ENCODE peak calls at places on chromosomes 4 and X, in five cellular contexts. One of them, this sample, is unnamed. For H3K9me3, the result is how much of the 10 kb centered on the place peaks cover.

GRCh38 chrX:55450259-55450658 is 1.7 kb upstream of the MAGEH1 start:
- DNase-seq in aorta: no peak
- DNase-seq in tibial artery: no peak
- DNase-seq in left ventricle myocardium inferior: no peak
- DNase-seq in Karpas-422: no peak
- DNase-seq in this sample: no peak

GRCh38 chr4:46211406-46211805 is 87.6 kb upstream of the GABRG1 start:
- DNase-seq in left ventricle myocardium inferior: no peak
- DNase-seq in tibial artery: no peak
- DNase-seq in aorta: no peak
- DNase-seq in Karpas-422: no peak
- DNase-seq in this sample: no peak

GRCh38 chrX:40097492-40098263 is at the start of gene BCOR:
- DNase-seq in tibial artery: peak
- DNase-seq in aorta: peak
- DNase-seq in Karpas-422: peak
- DNase-seq in left ventricle myocardium inferior: peak
- DNase-seq in this sample: peak

GRCh38 chr4:42280327-42281095 is 116.8 kb upstream of the SHISA3 start:
- DNase-seq in left ventricle myocardium inferior: no peak
- DNase-seq in Karpas-422: peak
- DNase-seq in aorta: no peak
- DNase-seq in tibial artery: no peak
- DNase-seq in this sample: no peak

GRCh38 chr4:102736636-102737549 is 23.9 kb downstream of the MANBA start:
- DNase-seq in Karpas-422: no peak
- DNase-seq in aorta: no peak
- DNase-seq in tibial artery: no peak
- DNase-seq in left ventricle myocardium inferior: no peak
- DNase-seq in this sample: no peak

GRCh38 chr4:26325191-26325590 is 4.4 kb downstream of the RBPJ start:
- DNase-seq in tibial artery: no peak
- DNase-seq in left ventricle myocardium inferior: no peak
- DNase-seq in Karpas-422: peak
- DNase-seq in aorta: no peak
- DNase-seq in this sample: no peak

GRCh38 chr4:74005528-74005927 is 7.1 kb upstream of the CXCL5 start:
- DNase-seq in Karpas-422: no peak
- DNase-seq in tibial artery: no peak
- DNase-seq in aorta: no peak
- DNase-seq in left ventricle myocardium inferior: no peak
- DNase-seq in this sample: no peak

GRCh38 chr4:116024954-116025708 is 911.7 kb upstream of the NDST4 start:
- DNase-seq in Karpas-422: no peak
- DNase-seq in aorta: no peak
- DNase-seq in tibial artery: no peak
- DNase-seq in left ventricle myocardium inferior: no peak
- DNase-seq in this sample: no peak

GRCh38 chrX:10360121-10360520 is 203.3 kb downstream of the CLCN4 start:
- DNase-seq in Karpas-422: no peak
- DNase-seq in tibial artery: no peak
- DNase-seq in left ventricle myocardium inferior: peak
- DNase-seq in aorta: no peak
- DNase-seq in this sample: peak

GRCh38 chr4:117134386-117134785 is 49.0 kb upstream of the TRAM1L1 start:
- DNase-seq in aorta: no peak
- DNase-seq in tibial artery: no peak
- DNase-seq in Karpas-422: peak
- DNase-seq in left ventricle myocardium inferior: no peak
- DNase-seq in this sample: no peak

GRCh38 chr4:57131849-57132745 is 21.9 kb upstream of the IGFBP7 start:
- DNase-seq in aorta: no peak
- DNase-seq in left ventricle myocardium inferior: no peak
- DNase-seq in Karpas-422: no peak
- DNase-seq in tibial artery: no peak
- DNase-seq in this sample: peak

GRCh38 chr4:53895137-53895536 is 169.3 kb downstream of the CHIC2 start:
- DNase-seq in left ventricle myocardium inferior: no peak
- DNase-seq in aorta: no peak
- DNase-seq in tibial artery: no peak
- DNase-seq in Karpas-422: no peak
- DNase-seq in this sample: no peak

GRCh38 chr4:150209140-150209829 is 131.0 kb downstream of the DCLK2 start:
- DNase-seq in left ventricle myocardium inferior: peak
- DNase-seq in Karpas-422: peak
- DNase-seq in tibial artery: peak
- DNase-seq in aorta: peak
- DNase-seq in this sample: peak

GRCh38 chr4:183838987-183839712 is 66.0 kb upstream of the STOX2 start:
- DNase-seq in left ventricle myocardium inferior: no peak
- DNase-seq in aorta: no peak
- DNase-seq in Karpas-422: no peak
- DNase-seq in tibial artery: no peak
- DNase-seq in this sample: no peak

GRCh38 chrX:68429216-68429615 is 4.1 kb downstream of the OPHN1 start:
- DNase-seq in tibial artery: no peak
- DNase-seq in left ventricle myocardium inferior: no peak
- DNase-seq in Karpas-422: no peak
- DNase-seq in aorta: no peak
- DNase-seq in this sample: peak

DNA sequence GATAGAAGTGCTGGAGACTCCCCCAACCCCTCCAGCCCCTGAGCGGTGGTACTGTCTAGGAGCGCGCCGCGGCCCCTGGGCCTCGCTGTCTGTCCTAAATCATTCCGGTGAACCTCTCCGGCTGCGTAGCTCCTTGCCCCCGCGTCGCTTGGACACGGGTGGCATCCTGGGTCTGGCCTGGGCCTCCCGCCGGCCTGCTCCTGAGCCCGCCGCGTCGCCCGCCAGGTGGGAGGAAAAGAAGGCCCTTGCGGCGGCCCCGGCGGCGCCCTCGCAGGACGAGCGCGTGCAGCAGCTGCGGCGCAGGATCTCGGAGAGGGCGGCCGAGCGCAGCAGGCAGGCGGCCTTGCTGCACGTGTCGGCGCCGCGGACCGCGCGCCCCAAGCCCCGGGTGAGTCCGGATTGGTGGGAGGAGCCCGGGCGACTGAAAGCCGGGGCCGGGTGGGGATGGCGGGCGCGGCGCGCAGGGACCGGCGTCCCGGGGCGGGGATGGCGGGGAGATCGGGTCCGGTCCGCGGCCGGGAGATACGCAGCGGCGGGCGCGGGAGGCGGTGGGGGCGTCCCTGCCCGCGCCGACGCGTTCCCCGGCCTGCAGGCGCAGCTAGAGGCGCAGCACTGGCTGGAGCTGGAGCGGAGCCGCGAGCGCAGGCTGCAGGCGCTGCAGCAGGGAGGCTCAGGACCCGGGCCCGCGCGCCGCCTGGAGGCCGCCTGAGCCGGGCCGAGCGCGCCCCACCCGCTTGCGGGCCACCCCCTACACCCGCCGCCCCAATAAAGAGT is 6.5 kb upstream of the RNF4 start:
- DNase-seq in Karpas-422: peak
- DNase-seq in aorta: peak
- DNase-seq in left ventricle myocardium inferior: peak
- DNase-seq in tibial artery: peak
- DNase-seq in this sample: peak
- H3K4me3 ChIP-seq in Karpas-422: peak
- H3K4me3 ChIP-seq in aorta: peak
- H3K4me3 ChIP-seq in left ventricle myocardium inferior: peak
- H3K4me3 ChIP-seq in tibial artery: peak
- H3K4me3 ChIP-seq in this sample: peak

GRCh38 chrX:144819406-144819805 is 427.9 kb upstream of the SPANXN1 start:
- DNase-seq in Karpas-422: no peak
- DNase-seq in aorta: no peak
- DNase-seq in tibial artery: no peak
- DNase-seq in left ventricle myocardium inferior: no peak
- DNase-seq in this sample: no peak
- H3K9me3 ChIP-seq in Karpas-422: under half
- H3K9me3 ChIP-seq in aorta: under half
- H3K9me3 ChIP-seq in tibial artery: under half
- H3K9me3 ChIP-seq in left ventricle myocardium inferior: under half
- H3K9me3 ChIP-seq in this sample: under half

DNA sequence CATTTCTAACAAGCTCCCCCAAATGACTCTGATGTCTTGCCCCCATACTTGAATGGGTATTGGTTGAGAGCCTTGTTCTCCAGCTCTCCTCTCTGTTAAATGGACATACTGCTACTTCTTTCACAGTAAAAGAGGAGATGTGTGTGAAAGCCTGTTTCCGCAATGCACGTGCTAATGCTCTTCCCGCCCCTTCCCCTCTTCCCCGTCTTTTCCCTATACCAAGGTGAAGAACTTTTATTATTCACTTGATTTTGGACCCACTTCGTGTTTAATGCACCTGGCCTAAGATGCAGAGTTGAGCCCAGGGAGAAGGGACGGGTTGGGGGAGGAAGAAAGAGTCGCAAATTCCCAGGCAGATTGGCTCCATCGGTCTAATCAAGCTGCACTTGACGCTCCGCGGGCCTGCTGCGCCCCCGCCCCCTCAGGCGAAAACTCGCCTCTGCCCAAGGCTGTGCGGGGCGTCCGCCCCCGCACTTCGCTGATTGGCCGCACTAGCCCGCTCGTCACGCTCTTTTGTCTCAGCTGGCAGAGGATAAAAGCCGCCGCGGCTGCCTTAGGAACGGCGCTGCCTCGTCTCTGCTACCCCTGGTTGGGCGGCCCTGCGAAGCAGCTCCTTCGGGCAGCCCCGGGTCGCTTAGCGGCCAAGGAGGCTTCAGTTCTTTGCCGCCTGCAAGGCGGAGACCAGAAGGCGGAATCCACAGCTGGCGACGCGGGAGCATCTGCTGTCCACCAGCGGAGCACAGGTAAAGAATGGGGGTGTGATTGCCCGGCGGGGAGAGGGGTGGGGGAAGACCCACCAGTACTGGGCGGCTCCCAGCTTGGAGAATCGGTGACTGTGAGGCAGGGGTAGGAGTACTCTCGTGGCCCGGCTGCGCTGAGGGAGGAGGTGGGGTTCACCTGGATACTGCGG is at the start of gene ZCCHC12:
- DNase-seq in left ventricle myocardium inferior: peak
- DNase-seq in Karpas-422: no peak
- DNase-seq in aorta: peak
- DNase-seq in tibial artery: no peak
- DNase-seq in this sample: peak
- H3K4me3 ChIP-seq in left ventricle myocardium inferior: peak
- H3K4me3 ChIP-seq in Karpas-422: no peak
- H3K4me3 ChIP-seq in aorta: no peak
- H3K4me3 ChIP-seq in tibial artery: peak
- H3K4me3 ChIP-seq in this sample: peak

DNA sequence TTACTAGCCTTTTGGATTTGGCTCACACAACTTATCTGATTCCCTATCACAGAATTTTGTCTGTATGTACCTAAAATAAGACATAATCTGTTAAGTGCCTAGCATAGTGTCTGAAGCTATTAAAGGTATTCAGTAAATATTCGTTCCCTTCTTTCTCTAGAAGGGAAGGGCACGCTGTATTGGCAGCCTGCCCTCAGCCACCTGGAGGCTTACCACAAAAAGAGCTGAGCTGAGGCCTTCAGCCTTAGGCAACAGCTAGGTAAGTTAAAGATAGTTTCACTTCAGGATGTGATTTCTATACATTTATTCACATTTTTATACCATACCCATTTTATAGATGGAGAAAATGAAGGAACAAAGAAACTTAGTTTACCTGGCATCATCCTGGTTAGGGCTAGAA is 400.0 kb upstream of the LCORL start:
- DNase-seq in left ventricle myocardium inferior: no peak
- DNase-seq in Karpas-422: no peak
- DNase-seq in aorta: no peak
- DNase-seq in tibial artery: no peak
- DNase-seq in this sample: no peak
- H3K9me3 ChIP-seq in left ventricle myocardium inferior: under half
- H3K9me3 ChIP-seq in Karpas-422: under half
- H3K9me3 ChIP-seq in aorta: under half
- H3K9me3 ChIP-seq in tibial artery: under half
- H3K9me3 ChIP-seq in this sample: under half

GRCh38 chrX:125782184-125782583 is 383.9 kb downstream of the DCAF12L2 start:
- DNase-seq in left ventricle myocardium inferior: no peak
- DNase-seq in Karpas-422: no peak
- DNase-seq in aorta: no peak
- DNase-seq in tibial artery: no peak
- DNase-seq in this sample: no peak
- H3K4me3 ChIP-seq in left ventricle myocardium inferior: no peak
- H3K4me3 ChIP-seq in Karpas-422: no peak
- H3K4me3 ChIP-seq in aorta: no peak
- H3K4me3 ChIP-seq in tibial artery: no peak
- H3K4me3 ChIP-seq in this sample: no peak

GRCh38 chr4:294732-295131 is 10.5 kb downstream of the ZNF732 start:
- DNase-seq in tibial artery: no peak
- DNase-seq in left ventricle myocardium inferior: no peak
- DNase-seq in Karpas-422: no peak
- DNase-seq in aorta: no peak
- DNase-seq in this sample: no peak
- H3K9me3 ChIP-seq in tibial artery: under half
- H3K9me3 ChIP-seq in left ventricle myocardium inferior: under half
- H3K9me3 ChIP-seq in Karpas-422: under half
- H3K9me3 ChIP-seq in aorta: under half
- H3K9me3 ChIP-seq in this sample: under half

GRCh38 chr4:153160856-153161598 is 43.2 kb upstream of the TRIM2 start:
- DNase-seq in Karpas-422: no peak
- DNase-seq in aorta: no peak
- DNase-seq in left ventricle myocardium inferior: no peak
- DNase-seq in tibial artery: no peak
- DNase-seq in this sample: no peak

GRCh38 chr4:153159016-153159415 is 45.2 kb upstream of the TRIM2 start:
- DNase-seq in aorta: no peak
- DNase-seq in left ventricle myocardium inferior: no peak
- DNase-seq in Karpas-422: peak
- DNase-seq in tibial artery: no peak
- DNase-seq in this sample: no peak

GRCh38 chr4:153161599-153161971 is 42.7 kb upstream of the TRIM2 start:
- DNase-seq in Karpas-422: no peak
- DNase-seq in left ventricle myocardium inferior: no peak
- DNase-seq in aorta: no peak
- DNase-seq in tibial artery: no peak
- DNase-seq in this sample: no peak

GRCh38 chr4:153156263-153156662 is 48.0 kb upstream of the TRIM2 start:
- DNase-seq in tibial artery: no peak
- DNase-seq in aorta: no peak
- DNase-seq in Karpas-422: peak
- DNase-seq in left ventricle myocardium inferior: no peak
- DNase-seq in this sample: no peak

GRCh38 chr4:153159728-153160221 is 44.5 kb upstream of the TRIM2 start:
- DNase-seq in Karpas-422: no peak
- DNase-seq in tibial artery: no peak
- DNase-seq in left ventricle myocardium inferior: no peak
- DNase-seq in aorta: no peak
- DNase-seq in this sample: no peak
- H3K4me3 ChIP-seq in Karpas-422: no peak
- H3K4me3 ChIP-seq in tibial artery: no peak
- H3K4me3 ChIP-seq in left ventricle myocardium inferior: no peak
- H3K4me3 ChIP-seq in aorta: no peak
- H3K4me3 ChIP-seq in this sample: no peak

This sample was measured in MG63.